ENCODE peak calls at places on chromosome 1, in five cellular contexts. Z, E, P, Q and M are unnamed samples.

GRCh38 chr1:226670062-226670461 is 69.0 kb downstream of the ITPKB start:
- DNase-seq in Z (no peak), P (no peak), E (no peak), Q (no peak), M (no peak)

GRCh38 chr1:150621497-150622113 is 7.8 kb downstream of the ENSA start:
- DNase-seq in Z (no peak), Q (no peak), E (no peak), P (peak; percentile 48), M (no peak)

GRCh38 chr1:27605796-27606707 is 2.1 kb upstream of the AHDC1 start:
- DNase-seq in P (peak; percentile 58), Z (no peak), E (peak; percentile 59), Q (no peak), M (peak; percentile 51)

GRCh38 chr1:171166361-171166760 is 18.7 kb upstream of the FMO2 start:
- DNase-seq in P (no peak), Q (no peak), Z (no peak), E (no peak), M (no peak)

GRCh38 chr1:201748331-201748730 is 80.6 kb upstream of the IPO9 start:
- DNase-seq in Q (no peak), E (no peak), Z (no peak), P (no peak), M (no peak)

GRCh38 chr1:230568008-230568407 is 74.3 kb upstream of the COG2 start:
- DNase-seq in Q (no peak), Z (no peak), P (peak; percentile 24), E (no peak), M (peak; percentile 13)

GRCh38 chr1:167454304-167454928 is 63.9 kb downstream of the CD247 start:
- DNase-seq in P (no peak), Q (no peak), Z (no peak), E (no peak), M (no peak)

GRCh38 chr1:12529640-12530174 is 88.3 kb downstream of the DHRS3 start:
- DNase-seq in P (no peak), E (no peak), Z (no peak), Q (no peak), M (no peak)

GRCh38 chr1:156868341-156868740 is 7.7 kb downstream of the NTRK1 start:
- DNase-seq in P (no peak), Z (no peak), E (no peak), Q (no peak), M (no peak)

GRCh38 chr1:183694636-183695035 is 41.5 kb upstream of the APOBEC4 start:
- DNase-seq in P (no peak), E (no peak), Z (no peak), Q (no peak), M (no peak)

GRCh38 chr1:107309962-107310361 is 169.1 kb downstream of the NTNG1 start:
- DNase-seq in Q (no peak), Z (no peak), P (no peak), E (no peak), M (no peak)

GRCh38 chr1:155990340-155990739 is 12.0 kb upstream of the ARHGEF2 start:
- DNase-seq in P (no peak), Q (no peak), Z (no peak), E (no peak), M (no peak)

GRCh38 chr1:198970919-198971318 is 332.1 kb downstream of the PTPRC start:
- DNase-seq in Q (no peak), Z (no peak), P (peak; percentile 6), E (no peak), M (no peak)

GRCh38 chr1:214386747-214387146 is 105.8 kb downstream of the SMYD2 start:
- DNase-seq in E (no peak), Q (no peak), P (no peak), Z (no peak), M (no peak)

GRCh38 chr1:25617626-25618432 is 1.2 kb downstream of the MAN1C1 start:
- DNase-seq in Q (no peak), P (no peak), Z (no peak), E (no peak), M (no peak)

GRCh38 chr1:116297495-116298212 is 75.4 kb upstream of the ATP1A1 start:
- DNase-seq in Z (no peak), E (no peak), P (no peak), Q (no peak), M (no peak)

GRCh38 chr1:116299248-116299647 is 73.8 kb upstream of the ATP1A1 start:
- DNase-seq in P (no peak), Z (no peak), E (no peak), Q (no peak), M (no peak)

GRCh38 chr1:116298746-116299145 is 74.3 kb upstream of the ATP1A1 start:
- DNase-seq in Q (no peak), P (no peak), Z (no peak), E (no peak), M (no peak)

GRCh38 chr1:116306102-116306501 is 66.9 kb upstream of the ATP1A1 start:
- DNase-seq in E (no peak), P (no peak), Z (no peak), Q (no peak), M (no peak)

GRCh38 chr1:116302281-116302680 is 70.8 kb upstream of the ATP1A1 start:
- DNase-seq in Q (no peak), P (no peak), E (no peak), Z (no peak), M (no peak)
- H2AFZ ChIP-seq in Q (no peak overlapping the region), P (no peak overlapping the region), E (no peak overlapping the region), Z (no peak overlapping the region), M (no peak overlapping the region)

GRCh38 chr1:59367269-59368006 is 70.5 kb downstream of the FGGY start:
- DNase-seq in Q (no peak), Z (no peak), E (no peak), P (no peak), M (no peak)
- TF ChIP-seq SP1 in Q (no peak), Z (no peak), E (no peak), P (no peak), M (no peak)

DNA sequence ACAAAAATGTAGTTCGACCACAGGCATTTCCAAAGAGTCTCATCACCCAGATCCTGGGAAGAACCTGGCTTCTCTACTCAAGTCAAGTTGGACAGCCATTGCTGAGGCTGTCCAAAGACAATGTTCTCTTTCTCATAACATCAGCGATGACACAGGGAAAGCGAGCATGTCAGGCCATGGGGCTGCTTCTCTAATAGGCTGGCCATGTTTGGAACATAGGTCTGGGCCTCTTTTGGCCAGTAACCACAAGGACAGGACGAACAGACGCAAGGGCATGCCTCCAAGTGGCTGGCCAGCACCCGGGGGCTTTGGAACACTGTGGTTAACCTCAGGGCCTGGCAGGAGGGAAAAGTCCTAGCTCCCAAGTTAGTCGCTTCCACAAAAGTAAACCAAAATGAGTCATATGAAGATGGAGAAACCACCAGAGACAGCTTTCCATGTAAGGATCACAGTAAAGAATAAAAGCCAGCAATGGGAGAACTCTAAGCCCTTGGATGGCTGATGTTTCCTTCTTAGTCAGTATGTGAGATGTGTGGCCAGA is 80.6 kb upstream of the SLC44A3 start:
- DNase-seq in Q (no peak), E (no peak), P (no peak), Z (no peak), M (no peak)
- TF ChIP-seq RAD21 in Q (no peak), E (no peak), P (no peak), Z (no peak), M (no peak)

GRCh38 chr1:40949563-40949962 is 29.9 kb upstream of the CTPS1 start:
- DNase-seq in Q (no peak), E (no peak), Z (no peak), P (no peak), M (no peak)

GRCh38 chr1:40944841-40945430 is 34.6 kb upstream of the CTPS1 start:
- DNase-seq in E (no peak), Q (no peak), Z (no peak), P (peak; percentile 64), M (no peak)

GRCh38 chr1:40944326-40944725 is 35.2 kb upstream of the CTPS1 start:
- DNase-seq in E (no peak), Q (no peak), P (peak; percentile 63), Z (no peak), M (no peak)

GRCh38 chr1:40948741-40949528 is 30.6 kb upstream of the CTPS1 start:
- DNase-seq in E (peak; percentile 73), P (peak; percentile 77), Z (peak; percentile 31), Q (no peak), M (peak; percentile 70)

DNA sequence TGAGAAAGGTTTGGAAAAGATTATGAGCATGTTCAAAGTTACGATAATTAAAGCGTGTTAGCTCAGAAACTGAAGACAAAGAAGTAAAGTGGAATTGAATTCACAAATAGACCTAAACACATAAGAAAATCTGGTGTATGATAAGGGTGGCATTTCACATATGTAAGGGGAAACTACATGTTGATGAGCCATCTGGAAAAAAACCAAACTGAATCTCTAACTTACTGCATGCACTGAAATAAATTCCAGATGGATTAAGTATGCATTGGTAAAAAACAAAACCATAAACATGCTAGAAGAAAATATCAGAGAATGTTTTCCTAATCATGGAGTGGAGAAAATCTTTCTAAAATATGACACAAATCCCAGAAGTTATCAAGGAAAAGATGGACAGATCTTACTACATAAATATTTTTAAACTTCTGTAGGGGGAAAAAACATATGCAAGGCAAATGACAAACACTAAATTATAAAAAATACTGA is 34.0 kb upstream of the CTPS1 start:
- DNase-seq in Q (no peak), P (no peak), E (no peak), Z (no peak), M (no peak)
- H2AFZ ChIP-seq in Q (no peak overlapping the region), P (no peak overlapping the region), E (no peak overlapping the region), Z (no peak overlapping the region), M (no peak overlapping the region)

GRCh38 chr1:59638172-59638800 is 176.5 kb upstream of the HOOK1 start:
- DNase-seq in P (peak; percentile 81), Q (no peak), Z (no peak), E (no peak), M (no peak)
- TF ChIP-seq SP1 in P (no peak), Q (no peak), Z (no peak), E (no peak), M (no peak)

GRCh38 chr1:51445346-51446090 is 73.5 kb downstream of the EPS15 start:
- DNase-seq in Z (no peak), P (no peak), Q (no peak), E (no peak), M (no peak)

GRCh38 chr1:51442616-51443015 is 76.5 kb downstream of the EPS15 start:
- DNase-seq in Z (no peak), E (no peak), Q (no peak), P (no peak), M (no peak)

GRCh38 chr1:51444534-51445192 is 74.4 kb downstream of the EPS15 start:
- DNase-seq in Z (no peak), E (no peak), P (no peak), Q (no peak), M (no peak)

GRCh38 chr1:51443555-51443954 is 75.5 kb downstream of the EPS15 start:
- DNase-seq in Z (no peak), E (no peak), Q (no peak), P (no peak), M (no peak)

DNA sequence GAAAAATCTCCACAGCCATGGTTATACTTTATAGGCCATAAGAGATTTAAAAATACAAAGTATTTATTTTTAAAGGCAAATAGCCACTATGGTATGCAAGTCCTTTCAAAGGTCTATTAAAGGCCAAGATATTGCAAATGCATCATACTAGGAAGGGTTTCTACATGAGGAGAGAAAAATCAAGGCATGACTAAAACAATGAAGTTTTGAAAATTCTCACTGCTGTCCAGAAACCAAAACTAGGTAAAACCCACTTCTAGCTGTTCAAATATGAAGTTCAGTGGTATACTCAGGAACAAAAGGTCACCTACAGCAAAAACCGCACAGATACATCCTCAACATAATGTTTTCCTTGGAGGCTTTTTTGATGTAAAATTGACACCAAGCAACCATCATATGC is 75.0 kb downstream of the EPS15 start:
- DNase-seq in Z (no peak), E (no peak), Q (no peak), P (no peak), M (no peak)
- TF ChIP-seq RAD21 in Z (no peak), E (no peak), Q (no peak), P (no peak), M (no peak)